ENCODE peak calls at places on chromosomes 1 and 21, in five cellular contexts. Q is glutamatergic neuron, I is neural progenitor cell, N is AG04450, G is MCF 10A. J is an unnamed sample.

GRCh38 chr1:99599678-99600175 is 46.2 kb upstream of the PALMD start:
- DNase-seq in G (peak; percentile 53), Q (no peak), I (no peak), N (peak; percentile 77), J (peak; percentile 47)

GRCh38 chr1:155268630-155269029 is 4.7 kb downstream of the CLK2 start:
- DNase-seq in I (no peak), N (no peak), G (no peak), Q (no peak), J (no peak)

GRCh38 chr1:42931108-42931539 is 27.5 kb downstream of the SLC2A1 start:
- DNase-seq in I (peak; percentile 67), G (peak; percentile 62), N (no peak), Q (peak; percentile 38), J (peak; percentile 49)

GRCh38 chr1:150493175-150493574 is 6.0 kb downstream of the TARS2 start:
- DNase-seq in Q (no peak), G (no peak), I (no peak), N (no peak), J (no peak)

GRCh38 chr21:44477712-44478111 is 22.4 kb downstream of the LRRC3 start:
- DNase-seq in I (no peak), N (no peak), Q (no peak), G (no peak), J (no peak)

GRCh38 chr1:179190861-179191260 is 38.6 kb downstream of the ABL2 start:
- DNase-seq in Q (no peak), I (no peak), N (no peak), G (no peak), J (no peak)

GRCh38 chr1:151715726-151716404 is 738 bp downstream of the CELF3 start:
- DNase-seq in Q (peak; percentile 82), N (no peak), G (peak; percentile 35), I (peak; percentile 80), J (peak; percentile 89)

GRCh38 chr1:231039161-231040018 is 664 bp downstream of the FAM89A start:
- DNase-seq in N (no peak), G (peak; percentile 65), Q (peak; percentile 61), I (peak; percentile 75), J (peak; percentile 75)

GRCh38 chr1:210001751-210002150 is 63.7 kb downstream of the SYT14 start:
- DNase-seq in N (no peak), Q (no peak), G (no peak), I (no peak), J (no peak)

GRCh38 chr1:2433196-2433595 is 20.8 kb upstream of the PEX10 start:
- DNase-seq in Q (no peak), G (no peak), N (no peak), I (no peak), J (no peak)

GRCh38 chr1:203130358-203130992 is 2.9 kb downstream of the ADORA1 start:
- DNase-seq in G (no peak), Q (no peak), I (no peak), N (no peak), J (no peak)

GRCh38 chr1:208759250-208759649 is 515.1 kb upstream of the PLXNA2 start:
- DNase-seq in Q (no peak), G (no peak), N (no peak), I (no peak), J (no peak)

GRCh38 chr1:3889952-3890351 is 10.1 kb downstream of the C1orf174 start:
- DNase-seq in N (no peak), G (no peak), I (no peak), Q (no peak), J (no peak)

GRCh38 chr1:231806623-231807470 is 180.3 kb downstream of the DISC1 start:
- DNase-seq in G (peak; percentile 92), I (peak; percentile 81), N (no peak), Q (peak; percentile 66), J (peak; percentile 77)

GRCh38 chr1:224432672-224433040 is 1.9 kb downstream of the WDR26 start:
- DNase-seq in G (peak; percentile 34), N (no peak), I (peak; percentile 8), Q (no peak), J (no peak)

GRCh38 chr21:31781737-31782136 is 49.8 kb upstream of the SCAF4 start:
- DNase-seq in G (peak; percentile 74), N (no peak), Q (no peak), I (no peak), J (peak; percentile 56)

GRCh38 chr1:7378346-7379130 is 392.6 kb upstream of the VAMP3 start:
- DNase-seq in I (no peak), Q (no peak), N (no peak), G (no peak), J (no peak)

GRCh38 chr1:40582121-40582520 is 50.7 kb downstream of the ZNF684 start:
- DNase-seq in Q (no peak), G (no peak), N (no peak), I (no peak), J (no peak)

GRCh38 chr1:24020032-24020431 is 39.9 kb upstream of the SRSF10 start:
- DNase-seq in N (no peak), I (no peak), Q (no peak), G (no peak), J (no peak)

GRCh38 chr1:109598655-109599054 is 20.8 kb downstream of the GNAT2 start:
- DNase-seq in I (peak; percentile 57), Q (no peak), N (no peak), G (no peak), J (peak; percentile 34)

GRCh38 chr1:228085287-228085926 is 2.9 kb downstream of the ARF1 start:
- DNase-seq in N (peak; percentile 43), G (peak; percentile 85), I (peak; percentile 49), Q (no peak), J (no peak)

GRCh38 chr1:222618001-222618879 is at the start of gene MIA3:
- DNase-seq in I (peak; percentile 91), G (peak; percentile 83), N (no peak), Q (peak; percentile 36), J (peak; percentile 22)

GRCh38 chr1:232238009-232238408 is 391.9 kb downstream of the SIPA1L2 start:
- DNase-seq in Q (no peak), G (no peak), I (no peak), N (no peak), J (no peak)

GRCh38 chr1:1058088-1058905 is 15.8 kb downstream of the RNF223 start:
- DNase-seq in Q (no peak), G (no peak), N (no peak), I (peak; percentile 63), J (no peak)

GRCh38 chr1:190320952-190321351 is 156.7 kb downstream of the BRINP3 start:
- DNase-seq in N (peak; percentile 10), I (peak; percentile 34), G (peak; percentile 64), Q (no peak), J (peak; percentile 42)

GRCh38 chr21:45138199-45139002 is 64.0 kb downstream of the ADARB1 start:
- DNase-seq in I (peak; percentile 87), G (peak; percentile 77), N (no peak), Q (peak; percentile 87), J (peak; percentile 82)

GRCh38 chr1:25996966-25997758 is 701 bp downstream of the PAFAH2 start:
- DNase-seq in N (no peak), I (no peak), G (peak; percentile 72), Q (peak; percentile 33), J (peak; percentile 53)

GRCh38 chr1:167002354-167002753 is 13.3 kb downstream of the MAEL start:
- DNase-seq in Q (no peak), N (no peak), I (no peak), G (no peak), J (no peak)

GRCh38 chr1:204130989-204131892 is 20.6 kb downstream of the ETNK2 start:
- DNase-seq in I (no peak), G (peak; percentile 99), Q (no peak), N (peak; percentile 43), J (no peak)

GRCh38 chr1:45617618-45618017 is 6.2 kb downstream of the CCDC17 start:
- DNase-seq in Q (no peak), G (no peak), N (no peak), I (no peak), J (no peak)

GRCh38 chr1:211630236-211631081 is 45.0 kb downstream of the NEK2 start:
- DNase-seq in N (no peak), I (peak; percentile 36), Q (no peak), G (no peak), J (peak; percentile 88)
- TF ChIP-seq CTCF in N (peak; percentile 9), I (no peak), Q (no peak), G (no peak), J (peak; percentile 64)

GRCh38 chr1:16073490-16074104 is at the start of gene FAM131C:
- DNase-seq in Q (peak; percentile 67), N (no peak), I (peak; percentile 82), G (peak; percentile 27), J (peak; percentile 38)

GRCh38 chr1:16074217-16074616 is 766 bp upstream of the FAM131C start:
- DNase-seq in N (no peak), I (no peak), Q (no peak), G (no peak), J (no peak)

GRCh38 chr1:16071614-16072013 is 1.8 kb downstream of the FAM131C start:
- DNase-seq in N (no peak), Q (no peak), G (no peak), I (no peak), J (no peak)

GRCh38 chr1:16072095-16072494 is 1.4 kb downstream of the FAM131C start:
- DNase-seq in G (no peak), Q (no peak), I (no peak), N (no peak), J (no peak)

DNA sequence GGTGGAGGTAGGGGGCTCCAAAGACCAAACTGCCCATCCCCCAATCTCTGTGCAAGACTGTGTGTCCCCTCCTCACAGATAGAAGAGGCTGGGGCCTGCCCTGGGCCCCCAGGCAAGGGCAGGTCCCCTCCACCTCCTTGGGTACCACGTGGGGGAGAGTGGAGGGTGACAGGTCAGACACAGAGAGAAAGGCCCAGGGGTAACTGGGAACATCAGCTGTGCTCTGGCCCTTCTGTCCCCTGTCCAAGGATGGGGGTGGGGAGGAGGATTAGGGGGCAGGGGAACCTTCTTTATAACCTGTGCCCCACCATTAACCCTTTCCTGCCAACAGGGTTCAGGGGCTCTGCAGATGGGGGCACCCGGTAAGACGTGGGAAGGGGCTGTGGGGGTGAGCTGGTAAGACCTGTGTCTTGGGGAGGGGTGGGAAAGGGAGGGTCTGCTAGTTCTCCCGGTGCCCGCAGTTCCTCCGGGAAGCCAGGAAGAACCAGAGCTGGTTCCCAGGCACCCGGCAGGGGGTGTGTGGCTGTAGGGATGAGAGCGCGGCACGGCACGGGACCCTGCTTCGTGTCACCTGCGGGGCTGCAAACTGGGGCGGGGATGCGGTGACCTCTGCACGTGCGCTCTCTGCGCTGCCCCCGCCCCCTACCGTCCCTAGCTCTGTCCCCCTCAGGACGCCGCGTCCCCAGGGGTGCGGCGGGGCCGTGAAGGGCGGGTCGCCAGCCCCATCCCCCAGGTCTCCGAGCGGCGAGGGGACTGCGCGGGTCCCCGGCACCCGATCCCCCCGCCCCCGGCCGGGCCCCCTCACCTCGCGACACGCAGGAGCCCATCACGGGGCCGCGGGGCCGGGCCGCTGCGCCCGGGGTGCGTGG is 601 bp downstream of the FAM131C start:
- DNase-seq in N (no peak), G (no peak), I (peak; percentile 74), Q (peak; percentile 55), J (peak; percentile 32)
- TF ChIP-seq CTCF in N (peak; percentile 37), G (no peak), I (no peak), Q (no peak), J (peak; percentile 14)

GRCh38 chr1:211009944-211010343 is 124.0 kb downstream of the KCNH1 start:
- DNase-seq in Q (no peak), N (no peak), I (no peak), G (no peak), J (no peak)
- TF ChIP-seq CTCF in Q (no peak), N (no peak), I (peak; percentile 6), G (no peak), J (peak; percentile 27)

DNA sequence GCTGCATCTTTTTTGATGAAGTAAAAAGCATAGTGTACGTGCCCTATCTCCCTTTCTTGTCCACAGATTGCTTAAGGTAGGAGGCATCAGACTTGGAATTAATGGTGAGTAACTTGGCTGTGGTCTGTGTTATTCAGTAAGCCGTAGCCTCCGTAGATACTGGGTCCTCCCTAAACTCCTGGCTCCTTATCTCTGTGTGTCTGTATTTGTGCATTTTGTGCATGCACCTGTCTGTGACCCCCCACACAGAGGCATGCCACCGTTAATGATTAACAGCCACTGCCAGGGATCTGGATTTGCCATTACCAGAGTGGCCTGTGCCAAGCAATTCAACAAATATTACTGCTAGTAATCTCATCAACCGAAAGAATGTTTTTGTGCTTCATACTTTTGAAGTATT is 31.9 kb downstream of the MAP3K21 start:
- DNase-seq in Q (no peak), N (no peak), I (no peak), G (no peak), J (no peak)
- TF ChIP-seq CTCF in Q (no peak), N (no peak), I (no peak), G (no peak), J (no peak)